ENCODE peak calls at places on chromosomes 6 and 20, in seven cellular contexts. L is tibial artery, E is mammary epithelial cell, G is psoas muscle, W is cardiac muscle cell, K is left lung, Q is transverse colon. V is an unnamed sample.

GRCh38 chr20:31842471-31843157 is 2.8 kb downstream of the FOXS1 start:
- DNase-seq in Q (no peak), E (no peak), G (peak; percentile 48), W (peak; percentile 80), L (peak; percentile 88), K (no peak), V (peak; percentile 94)

GRCh38 chr20:58721951-58722371 is 29.4 kb downstream of the NPEPL1 start:
- DNase-seq in G (no peak), L (peak; percentile 71), E (no peak), Q (peak; percentile 24), K (peak; percentile 34), W (no peak), V (no peak)

GRCh38 chr6:32952817-32953739 is at the start of gene HLA-DMA:
- DNase-seq in L (peak; percentile 96), W (peak; percentile 98), Q (peak; percentile 91), E (peak; percentile 94), G (peak; percentile 81), K (peak; percentile 92), V (peak; percentile 98)

GRCh38 chr6:156437084-156437879 is 339.9 kb upstream of the ARID1B start:
- DNase-seq in E (no peak), W (no peak), G (no peak), Q (peak; percentile 38), K (no peak), L (no peak), V (no peak)

GRCh38 chr6:110233769-110234374 is 53.6 kb downstream of the CDC40 start:
- DNase-seq in L (no peak), E (no peak), Q (no peak), K (no peak), W (peak; percentile 28), G (no peak), V (peak; percentile 66)

GRCh38 chr6:148451690-148452089 is 109.1 kb downstream of the SASH1 start:
- DNase-seq in K (no peak), G (no peak), E (no peak), L (no peak), W (no peak), Q (peak; percentile 15), V (peak; percentile 31)

GRCh38 chr6:27872634-27873028 is 39.6 kb downstream of the OR2B2 start:
- DNase-seq in G (no peak), Q (no peak), E (no peak), K (no peak), W (no peak), L (no peak), V (no peak)

GRCh38 chr6:27545271-27546046 is 72.6 kb upstream of the ZNF184 start:
- DNase-seq in E (peak; percentile 93), W (peak; percentile 66), L (no peak), G (no peak), K (no peak), Q (no peak), V (peak; percentile 79)

GRCh38 chr20:39214778-39215177 is 252.6 kb downstream of the DHX35 start:
- DNase-seq in E (no peak), Q (no peak), G (no peak), L (no peak), W (no peak), K (no peak), V (no peak)

GRCh38 chr6:68087399-68088133 is 547.5 kb upstream of the ADGRB3 start:
- DNase-seq in W (peak; percentile 72), Q (no peak), L (no peak), E (no peak), K (no peak), G (no peak), V (peak; percentile 76)

GRCh38 chr20:59955131-59955796 is 3.0 kb upstream of the CDH26 start:
- DNase-seq in K (no peak), G (no peak), L (no peak), W (no peak), Q (no peak), E (no peak), V (peak; percentile 27)

GRCh38 chr6:45647341-45648138 is 269.8 kb upstream of the SUPT3H start:
- DNase-seq in G (no peak), Q (no peak), E (peak; percentile 40), K (no peak), W (no peak), L (no peak), V (no peak)

GRCh38 chr6:163349001-163349680 is 65.4 kb upstream of the QKI start:
- DNase-seq in W (no peak), E (no peak), Q (no peak), L (no peak), G (no peak), K (no peak), V (no peak)

GRCh38 chr6:78530208-78530607 is 337.1 kb upstream of the IRAK1BP1 start:
- DNase-seq in E (no peak), G (no peak), Q (no peak), K (no peak), W (no peak), L (no peak), V (no peak)

GRCh38 chr20:35821807-35822242 is 50.0 kb downstream of the PHF20 start:
- DNase-seq in W (peak; percentile 73), Q (no peak), K (no peak), L (no peak), G (no peak), E (peak; percentile 32), V (peak; percentile 86)

GRCh38 chr6:100518588-100518987 is 53.9 kb upstream of the SIM1 start:
- DNase-seq in K (no peak), L (no peak), Q (no peak), G (no peak), W (no peak), E (no peak), V (no peak)

GRCh38 chr6:125104425-125104824 is 49.1 kb upstream of the TPD52L1 start:
- DNase-seq in L (no peak), Q (no peak), G (no peak), E (peak; percentile 73), W (peak; percentile 47), K (no peak), V (peak; percentile 83)

GRCh38 chr6:169101036-169101805 is 152.4 kb downstream of the THBS2 start:
- DNase-seq in K (no peak), G (no peak), Q (no peak), W (no peak), L (no peak), E (no peak), V (no peak)

GRCh38 chr6:99514089-99514488 is 1.1 kb downstream of the USP45 start:
- DNase-seq in K (no peak), G (no peak), W (peak; percentile 19), L (no peak), E (no peak), Q (no peak), V (peak; percentile 55)

GRCh38 chr20:4504814-4505213 is 216.9 kb upstream of the PRND start:
- DNase-seq in K (no peak), G (no peak), L (no peak), E (no peak), W (no peak), Q (no peak), V (no peak)

GRCh38 chr6:150668882-150669476 is 69.3 kb downstream of the PLEKHG1 start:
- DNase-seq in E (no peak), W (peak; percentile 9), K (no peak), G (no peak), L (no peak), Q (no peak), V (peak; percentile 5)

GRCh38 chr6:133190912-133191311 is 50.2 kb upstream of the EYA4 start:
- DNase-seq in K (no peak), L (no peak), E (no peak), G (no peak), Q (no peak), W (no peak), V (no peak)

GRCh38 chr6:30740540-30740870 is 2.0 kb downstream of the FLOT1 start:
- DNase-seq in K (no peak), Q (no peak), G (no peak), E (no peak), L (no peak), W (no peak), V (no peak)

GRCh38 chr6:30742316-30743098 is at the start of gene FLOT1:
- DNase-seq in G (peak; percentile 99), E (peak; percentile 99), W (peak; percentile 99), K (peak; percentile 99), Q (peak; percentile 99), L (peak; percentile 99), V (peak; percentile 97)

GRCh38 chr6:30741789-30742315 is 635 bp downstream of the FLOT1 start:
- DNase-seq in L (no peak), K (no peak), W (no peak), E (peak; percentile 41), G (no peak), Q (peak; percentile 26), V (no peak)

GRCh38 chr6:30743099-30744053 is 889 bp upstream of the FLOT1 start:
- DNase-seq in G (peak; percentile 41), K (peak; percentile 63), Q (peak; percentile 47), W (peak; percentile 47), E (peak; percentile 50), L (peak; percentile 77), V (peak; percentile 47)

GRCh38 chr6:30740993-30741784 is 1.3 kb downstream of the FLOT1 start:
- DNase-seq in Q (no peak), W (no peak), E (no peak), L (no peak), G (no peak), K (no peak), V (peak; percentile 22)
- TF ChIP-seq CTCF in Q (no peak), W (no peak), E (no peak), L (no peak), G (no peak), K (no peak), V (no peak)

DNA sequence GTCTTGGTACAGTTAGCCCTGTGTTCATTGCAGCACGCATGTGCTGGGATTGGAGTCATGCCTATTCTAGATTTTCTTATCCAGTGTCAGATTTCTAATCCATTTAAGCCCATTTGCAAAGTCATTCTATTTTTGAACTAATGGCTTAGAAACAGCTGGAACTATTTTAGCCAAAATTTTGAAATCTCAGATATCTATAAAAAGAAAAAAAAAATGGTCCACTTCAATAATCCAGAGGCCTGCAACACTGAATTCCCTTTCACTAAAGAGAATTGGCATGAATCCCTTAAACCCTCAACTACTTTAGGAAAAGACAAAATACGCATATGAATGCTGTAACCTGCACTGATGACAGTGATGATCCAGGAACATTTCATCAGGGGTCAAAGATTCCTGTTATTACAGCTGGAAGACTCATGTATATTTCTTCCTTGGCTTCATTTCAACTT is 1.5 kb downstream of the COL21A1 start:
- DNase-seq in W (peak; percentile 35), L (no peak), Q (no peak), G (no peak), K (no peak), E (no peak), V (peak; percentile 90)
- H3K4me3 ChIP-seq in W (no peak overlapping the region), L (peak overlapping the region; percentile 54), Q (no peak overlapping the region), G (peak overlapping the region; percentile 63), K (no peak overlapping the region), E (no peak overlapping the region), V (no peak overlapping the region)

GRCh38 chr20:10316582-10316981 is 98.0 kb downstream of the SNAP25 start:
- DNase-seq in Q (no peak), W (no peak), K (no peak), L (no peak), G (no peak), E (no peak), V (no peak)
- TF ChIP-seq CTCF in Q (no peak), W (no peak), K (no peak), L (no peak), G (peak; percentile 35), E (peak; percentile 22), V (peak; percentile 18)

DNA sequence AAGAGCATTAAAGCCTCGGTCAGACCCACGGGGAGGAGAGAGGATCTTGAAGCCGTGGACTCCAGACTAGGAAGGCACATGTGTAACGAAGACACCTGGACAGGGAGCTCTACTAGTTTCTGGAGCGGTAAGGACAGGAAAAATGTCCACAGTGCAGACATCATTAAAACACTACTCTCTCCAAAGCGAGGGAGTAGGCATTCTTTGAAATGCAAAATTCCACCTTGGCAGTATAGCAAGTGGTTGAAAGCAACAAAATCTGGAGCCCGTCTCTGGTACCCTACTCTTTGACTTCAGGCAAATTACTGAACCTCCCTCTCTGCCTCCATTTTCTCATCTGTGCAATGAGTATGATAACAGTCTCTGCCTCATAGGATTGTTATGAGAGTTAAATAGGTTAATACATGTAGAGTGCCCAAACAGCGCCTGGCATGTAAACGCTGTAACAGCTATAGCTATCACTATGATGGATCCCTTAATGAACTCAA is 408 bp upstream of the CRIP3 start:
- DNase-seq in L (no peak), Q (no peak), G (no peak), K (no peak), E (no peak), W (no peak), V (no peak)
- H3K4me3 ChIP-seq in L (peak overlapping the region; percentile 42), Q (no peak overlapping the region), G (peak overlapping the region; percentile 62), K (no peak overlapping the region), E (peak overlapping the region; percentile 44), W (peak overlapping the region; percentile 9), V (no peak overlapping the region)

V was measured in choroid plexus epithelial cell.